ENCODE peak calls at places on chromosomes 6 and 20, in nine cellular contexts. One of them, this sample, is unnamed.

GRCh38 chr6:89311853-89312531 is 3.1 kb downstream of the GABRR2 start:
- DNase-seq in psoas muscle: peak; percentile 68
- DNase-seq in brain microvascular endothelial cell: peak; percentile 33
- DNase-seq in upper lobe of left lung: no peak
- DNase-seq in ovary: peak; percentile 69
- DNase-seq in colonic mucosa: peak; percentile 56
- DNase-seq in tibial nerve: peak; percentile 58
- DNase-seq in left ventricle myocardium inferior: peak; percentile 54
- DNase-seq in lower lobe of right lung: peak; percentile 78
- DNase-seq in this sample: no peak

GRCh38 chr6:6176132-6176531 is 144.3 kb downstream of the F13A1 start:
- DNase-seq in psoas muscle: no peak
- DNase-seq in brain microvascular endothelial cell: no peak
- DNase-seq in upper lobe of left lung: no peak
- DNase-seq in ovary: no peak
- DNase-seq in colonic mucosa: no peak
- DNase-seq in tibial nerve: no peak
- DNase-seq in left ventricle myocardium inferior: no peak
- DNase-seq in lower lobe of right lung: no peak
- DNase-seq in this sample: no peak

GRCh38 chr6:149925253-149925973 is 2.5 kb upstream of the RAET1G start:
- DNase-seq in psoas muscle: peak; percentile 70
- DNase-seq in brain microvascular endothelial cell: peak; percentile 9
- DNase-seq in upper lobe of left lung: peak; percentile 85
- DNase-seq in ovary: peak; percentile 62
- DNase-seq in colonic mucosa: peak; percentile 46
- DNase-seq in tibial nerve: no peak
- DNase-seq in left ventricle myocardium inferior: no peak
- DNase-seq in lower lobe of right lung: peak; percentile 61
- DNase-seq in this sample: no peak

GRCh38 chr6:143688681-143689080 is 10.9 kb downstream of the PHACTR2 start:
- DNase-seq in psoas muscle: no peak
- DNase-seq in brain microvascular endothelial cell: no peak
- DNase-seq in upper lobe of left lung: no peak
- DNase-seq in ovary: no peak
- DNase-seq in colonic mucosa: no peak
- DNase-seq in tibial nerve: no peak
- DNase-seq in left ventricle myocardium inferior: no peak
- DNase-seq in lower lobe of right lung: no peak
- DNase-seq in this sample: no peak

GRCh38 chr6:71502961-71503360 is 214.3 kb downstream of the OGFRL1 start:
- DNase-seq in psoas muscle: no peak
- DNase-seq in brain microvascular endothelial cell: no peak
- DNase-seq in upper lobe of left lung: no peak
- DNase-seq in ovary: no peak
- DNase-seq in colonic mucosa: no peak
- DNase-seq in tibial nerve: no peak
- DNase-seq in left ventricle myocardium inferior: no peak
- DNase-seq in lower lobe of right lung: no peak
- DNase-seq in this sample: no peak

GRCh38 chr6:135474362-135474761 is 23.2 kb downstream of the AHI1 start:
- DNase-seq in psoas muscle: no peak
- DNase-seq in brain microvascular endothelial cell: no peak
- DNase-seq in upper lobe of left lung: no peak
- DNase-seq in ovary: no peak
- DNase-seq in colonic mucosa: no peak
- DNase-seq in tibial nerve: no peak
- DNase-seq in left ventricle myocardium inferior: no peak
- DNase-seq in lower lobe of right lung: no peak
- DNase-seq in this sample: no peak

GRCh38 chr6:48110436-48111142 is 408 bp downstream of the PTCHD4 start:
- DNase-seq in psoas muscle: no peak
- DNase-seq in brain microvascular endothelial cell: no peak
- DNase-seq in upper lobe of left lung: no peak
- DNase-seq in ovary: no peak
- DNase-seq in colonic mucosa: no peak
- DNase-seq in tibial nerve: no peak
- DNase-seq in left ventricle myocardium inferior: no peak
- DNase-seq in lower lobe of right lung: no peak
- DNase-seq in this sample: no peak

GRCh38 chr6:34663887-34664269 is 32.7 kb downstream of the ILRUN start:
- DNase-seq in psoas muscle: no peak
- DNase-seq in brain microvascular endothelial cell: peak; percentile 9
- DNase-seq in upper lobe of left lung: no peak
- DNase-seq in ovary: no peak
- DNase-seq in colonic mucosa: no peak
- DNase-seq in tibial nerve: no peak
- DNase-seq in left ventricle myocardium inferior: no peak
- DNase-seq in lower lobe of right lung: no peak
- DNase-seq in this sample: no peak

GRCh38 chr6:66094615-66095014 is 387.6 kb upstream of the EYS start:
- DNase-seq in psoas muscle: peak; percentile 20
- DNase-seq in brain microvascular endothelial cell: no peak
- DNase-seq in upper lobe of left lung: peak; percentile 69
- DNase-seq in ovary: no peak
- DNase-seq in colonic mucosa: no peak
- DNase-seq in tibial nerve: no peak
- DNase-seq in left ventricle myocardium inferior: no peak
- DNase-seq in lower lobe of right lung: no peak
- DNase-seq in this sample: no peak

GRCh38 chr6:16334671-16335070 is 96.3 kb downstream of the GMPR start:
- DNase-seq in psoas muscle: peak; percentile 84
- DNase-seq in brain microvascular endothelial cell: peak; percentile 89
- DNase-seq in upper lobe of left lung: no peak
- DNase-seq in ovary: peak; percentile 66
- DNase-seq in colonic mucosa: peak; percentile 57
- DNase-seq in tibial nerve: peak; percentile 62
- DNase-seq in left ventricle myocardium inferior: no peak
- DNase-seq in lower lobe of right lung: no peak
- DNase-seq in this sample: no peak

GRCh38 chr20:49118307-49118706 is 69.8 kb downstream of the STAU1 start:
- DNase-seq in psoas muscle: no peak
- DNase-seq in brain microvascular endothelial cell: no peak
- DNase-seq in upper lobe of left lung: no peak
- DNase-seq in ovary: no peak
- DNase-seq in colonic mucosa: no peak
- DNase-seq in tibial nerve: no peak
- DNase-seq in left ventricle myocardium inferior: no peak
- DNase-seq in lower lobe of right lung: no peak
- DNase-seq in this sample: no peak

GRCh38 chr20:49110767-49111694 is 64.9 kb downstream of the CSE1L start:
- DNase-seq in psoas muscle: no peak
- DNase-seq in brain microvascular endothelial cell: no peak
- DNase-seq in upper lobe of left lung: no peak
- DNase-seq in ovary: no peak
- DNase-seq in colonic mucosa: no peak
- DNase-seq in tibial nerve: no peak
- DNase-seq in left ventricle myocardium inferior: no peak
- DNase-seq in lower lobe of right lung: no peak
- DNase-seq in this sample: no peak

GRCh38 chr20:49115565-49115964 is 69.5 kb downstream of the CSE1L start:
- DNase-seq in psoas muscle: no peak
- DNase-seq in brain microvascular endothelial cell: peak; percentile 35
- DNase-seq in upper lobe of left lung: no peak
- DNase-seq in ovary: peak; percentile 52
- DNase-seq in colonic mucosa: no peak
- DNase-seq in tibial nerve: no peak
- DNase-seq in left ventricle myocardium inferior: no peak
- DNase-seq in lower lobe of right lung: no peak
- DNase-seq in this sample: no peak

DNA sequence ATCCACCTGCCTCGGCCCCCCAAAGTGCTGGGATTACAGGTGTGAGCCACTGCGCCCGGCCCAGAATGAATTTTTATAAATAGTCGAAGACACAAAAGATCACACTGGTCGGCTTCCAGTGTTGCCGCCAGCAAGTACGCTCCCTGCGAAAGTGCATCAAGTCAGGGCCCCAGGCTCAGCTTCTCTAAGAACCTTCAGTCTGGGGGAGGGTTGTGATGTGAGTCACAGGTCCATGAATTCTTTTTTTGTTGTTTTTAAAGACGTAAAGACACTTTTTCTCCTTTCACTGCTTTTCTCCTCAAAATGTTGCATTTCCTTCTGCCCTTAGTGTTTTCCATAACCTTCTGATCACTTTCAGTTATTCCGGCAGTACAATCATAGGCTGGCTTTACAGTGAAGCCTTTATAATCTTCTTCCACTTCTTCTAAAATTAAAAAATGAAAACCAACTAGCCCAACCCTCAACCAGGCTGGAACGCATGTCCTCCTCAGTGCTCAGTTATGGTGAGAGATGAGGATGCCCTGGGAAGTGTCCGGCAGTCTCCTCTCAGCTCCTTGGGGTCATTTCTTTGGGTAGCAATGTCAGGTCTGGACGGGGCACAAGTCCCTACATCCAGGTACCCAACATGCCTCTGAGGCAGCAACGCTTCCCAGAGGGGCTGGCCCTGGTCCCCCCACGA is 66.6 kb downstream of the CSE1L start:
- DNase-seq in psoas muscle: no peak
- DNase-seq in brain microvascular endothelial cell: peak; percentile 59
- DNase-seq in upper lobe of left lung: no peak
- DNase-seq in ovary: no peak
- DNase-seq in colonic mucosa: no peak
- DNase-seq in tibial nerve: no peak
- DNase-seq in left ventricle myocardium inferior: no peak
- DNase-seq in lower lobe of right lung: no peak
- DNase-seq in this sample: no peak
- H3K36me3 ChIP-seq in psoas muscle: peaks cover 65% of the 10 kb centered on the region
- H3K36me3 ChIP-seq in brain microvascular endothelial cell: peaks cover 43% of the 10 kb centered on the region
- H3K36me3 ChIP-seq in upper lobe of left lung: peaks cover 57% of the 10 kb centered on the region
- H3K36me3 ChIP-seq in ovary: no peaks in the 10 kb centered on the region
- H3K36me3 ChIP-seq in colonic mucosa: peaks cover 17% of the 10 kb centered on the region
- H3K36me3 ChIP-seq in tibial nerve: no peaks in the 10 kb centered on the region
- H3K36me3 ChIP-seq in left ventricle myocardium inferior: peaks cover 73% of the 10 kb centered on the region
- H3K36me3 ChIP-seq in lower lobe of right lung: peaks cover 86% of the 10 kb centered on the region
- H3K36me3 ChIP-seq in this sample: peaks cover 16% of the 10 kb centered on the region

GRCh38 chr6:137495652-137496391 is 1.6 kb upstream of the OLIG3 start:
- DNase-seq in psoas muscle: no peak
- DNase-seq in brain microvascular endothelial cell: no peak
- DNase-seq in upper lobe of left lung: no peak
- DNase-seq in ovary: no peak
- DNase-seq in colonic mucosa: no peak
- DNase-seq in tibial nerve: no peak
- DNase-seq in left ventricle myocardium inferior: no peak
- DNase-seq in lower lobe of right lung: no peak
- DNase-seq in this sample: no peak
- H3K4me3 ChIP-seq in psoas muscle: no peak overlapping the region
- H3K4me3 ChIP-seq in brain microvascular endothelial cell: no peak overlapping the region
- H3K4me3 ChIP-seq in upper lobe of left lung: no peak overlapping the region
- H3K4me3 ChIP-seq in ovary: no peak overlapping the region
- H3K4me3 ChIP-seq in colonic mucosa: no peak overlapping the region
- H3K4me3 ChIP-seq in tibial nerve: no peak overlapping the region
- H3K4me3 ChIP-seq in left ventricle myocardium inferior: no peak overlapping the region
- H3K4me3 ChIP-seq in lower lobe of right lung: no peak overlapping the region
- H3K4me3 ChIP-seq in this sample: no peak overlapping the region

GRCh38 chr20:38338849-38339520 is 7.3 kb upstream of the LBP start:
- DNase-seq in psoas muscle: no peak
- DNase-seq in brain microvascular endothelial cell: peak; percentile 14
- DNase-seq in upper lobe of left lung: no peak
- DNase-seq in ovary: no peak
- DNase-seq in colonic mucosa: no peak
- DNase-seq in tibial nerve: no peak
- DNase-seq in left ventricle myocardium inferior: no peak
- DNase-seq in lower lobe of right lung: no peak
- DNase-seq in this sample: no peak
- TF ChIP-seq CTCF in psoas muscle: peak; percentile 9
- TF ChIP-seq CTCF in brain microvascular endothelial cell: peak; percentile 53
- TF ChIP-seq CTCF in upper lobe of left lung: no peak
- TF ChIP-seq CTCF in ovary: no peak
- TF ChIP-seq CTCF in colonic mucosa: no peak
- TF ChIP-seq CTCF in tibial nerve: peak; percentile 9
- TF ChIP-seq CTCF in left ventricle myocardium inferior: peak; percentile 49
- TF ChIP-seq CTCF in lower lobe of right lung: peak; percentile 15
- TF ChIP-seq CTCF in this sample: no peak

GRCh38 chr6:110217255-110217654 is 37.0 kb downstream of the CDC40 start:
- DNase-seq in psoas muscle: no peak
- DNase-seq in brain microvascular endothelial cell: peak; percentile 4
- DNase-seq in upper lobe of left lung: no peak
- DNase-seq in ovary: no peak
- DNase-seq in colonic mucosa: no peak
- DNase-seq in tibial nerve: no peak
- DNase-seq in left ventricle myocardium inferior: no peak
- DNase-seq in lower lobe of right lung: no peak
- DNase-seq in this sample: no peak

GRCh38 chr6:110216140-110216539 is 35.9 kb downstream of the CDC40 start:
- DNase-seq in psoas muscle: no peak
- DNase-seq in brain microvascular endothelial cell: no peak
- DNase-seq in upper lobe of left lung: no peak
- DNase-seq in ovary: no peak
- DNase-seq in colonic mucosa: no peak
- DNase-seq in tibial nerve: no peak
- DNase-seq in left ventricle myocardium inferior: no peak
- DNase-seq in lower lobe of right lung: no peak
- DNase-seq in this sample: no peak

DNA sequence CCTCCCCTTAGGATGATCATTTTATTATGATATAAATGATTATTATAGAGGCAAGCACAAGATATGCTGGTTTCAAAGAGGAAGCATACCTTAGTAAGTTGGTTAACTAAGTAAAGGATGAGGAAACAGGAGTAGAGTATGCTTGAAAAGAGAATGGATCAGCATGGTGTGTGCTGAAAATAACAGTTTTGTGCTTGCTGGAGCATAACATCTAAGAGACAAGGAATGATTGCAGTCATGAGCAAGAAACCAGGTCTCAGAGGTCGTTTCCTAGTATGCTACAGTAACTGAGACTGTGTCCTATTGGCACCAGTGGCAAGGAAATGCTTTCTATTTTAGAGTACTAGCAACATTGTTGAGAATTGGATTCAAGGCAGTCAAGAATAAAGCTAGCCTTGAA is 34.1 kb downstream of the CDC40 start:
- DNase-seq in psoas muscle: no peak
- DNase-seq in brain microvascular endothelial cell: no peak
- DNase-seq in upper lobe of left lung: no peak
- DNase-seq in ovary: no peak
- DNase-seq in colonic mucosa: no peak
- DNase-seq in tibial nerve: no peak
- DNase-seq in left ventricle myocardium inferior: no peak
- DNase-seq in lower lobe of right lung: no peak
- DNase-seq in this sample: no peak
- H3K36me3 ChIP-seq in psoas muscle: peaks cover 99% of the 10 kb centered on the region
- H3K36me3 ChIP-seq in brain microvascular endothelial cell: peaks cover 16% of the 10 kb centered on the region
- H3K36me3 ChIP-seq in upper lobe of left lung: peaks cover 56% of the 10 kb centered on the region
- H3K36me3 ChIP-seq in ovary: no peaks in the 10 kb centered on the region
- H3K36me3 ChIP-seq in colonic mucosa: peaks cover 7% of the 10 kb centered on the region
- H3K36me3 ChIP-seq in tibial nerve: no peaks in the 10 kb centered on the region
- H3K36me3 ChIP-seq in left ventricle myocardium inferior: peaks cover 94% of the 10 kb centered on the region
- H3K36me3 ChIP-seq in lower lobe of right lung: peaks cover 97% of the 10 kb centered on the region
- H3K36me3 ChIP-seq in this sample: peaks cover 10% of the 10 kb centered on the region